ENCODE peak calls at places on chromosomes 6 and 20, in four cellular contexts. One of them, this sample, is unnamed.

GRCh38 chr20:35630636-35631035 is 15.0 kb downstream of the SPAG4 start:
- DNase-seq in ascending aorta: no peak
- DNase-seq in heart right ventricle: no peak
- DNase-seq in SJSA1: no peak
- DNase-seq in this sample: no peak

GRCh38 chr6:7268362-7269310 is 44.4 kb downstream of the SSR1 start:
- DNase-seq in ascending aorta: no peak
- DNase-seq in heart right ventricle: no peak
- DNase-seq in SJSA1: no peak
- DNase-seq in this sample: no peak

GRCh38 chr6:144330588-144330987 is 45.5 kb downstream of the UTRN start:
- DNase-seq in ascending aorta: no peak
- DNase-seq in heart right ventricle: no peak
- DNase-seq in SJSA1: no peak
- DNase-seq in this sample: no peak

GRCh38 chr6:111087106-111087835 is at the start of gene SLC16A10:
- DNase-seq in ascending aorta: peak; percentile 87
- DNase-seq in heart right ventricle: peak; percentile 73
- DNase-seq in SJSA1: peak; percentile 39
- DNase-seq in this sample: no peak

GRCh38 chr6:135305684-135306083 is 124.6 kb downstream of the MYB start:
- DNase-seq in ascending aorta: no peak
- DNase-seq in heart right ventricle: no peak
- DNase-seq in SJSA1: no peak
- DNase-seq in this sample: no peak

GRCh38 chr20:52269327-52269726 is 77.7 kb upstream of the ZFP64 start:
- DNase-seq in ascending aorta: no peak
- DNase-seq in heart right ventricle: no peak
- DNase-seq in SJSA1: no peak
- DNase-seq in this sample: peak; percentile 88

GRCh38 chr6:42745083-42745637 is 743 bp downstream of the TBCC start:
- DNase-seq in ascending aorta: peak; percentile 64
- DNase-seq in heart right ventricle: peak; percentile 14
- DNase-seq in SJSA1: no peak
- DNase-seq in this sample: no peak

GRCh38 chr6:25181923-25182322 is 97.3 kb upstream of the CARMIL1 start:
- DNase-seq in ascending aorta: no peak
- DNase-seq in heart right ventricle: no peak
- DNase-seq in SJSA1: no peak
- DNase-seq in this sample: no peak

GRCh38 chr6:11601776-11602605 is 64.4 kb downstream of the TMEM170B start:
- DNase-seq in ascending aorta: no peak
- DNase-seq in heart right ventricle: no peak
- DNase-seq in SJSA1: peak; percentile 94
- DNase-seq in this sample: no peak

GRCh38 chr6:170129691-170130171 is 161.1 kb downstream of the DLL1 start:
- DNase-seq in ascending aorta: peak; percentile 63
- DNase-seq in heart right ventricle: peak; percentile 75
- DNase-seq in SJSA1: no peak
- DNase-seq in this sample: no peak

GRCh38 chr6:33144373-33144772 is 47.9 kb downstream of the COL11A2 start:
- DNase-seq in ascending aorta: no peak
- DNase-seq in heart right ventricle: no peak
- DNase-seq in SJSA1: no peak
- DNase-seq in this sample: no peak

GRCh38 chr20:46554850-46555249 is 4.4 kb upstream of the OCSTAMP start:
- DNase-seq in ascending aorta: no peak
- DNase-seq in heart right ventricle: no peak
- DNase-seq in SJSA1: no peak
- DNase-seq in this sample: no peak

GRCh38 chr6:401994-402640 is 10.6 kb downstream of the IRF4 start:
- DNase-seq in ascending aorta: no peak
- DNase-seq in heart right ventricle: no peak
- DNase-seq in SJSA1: no peak
- DNase-seq in this sample: no peak

GRCh38 chr6:402901-403658 is 11.5 kb downstream of the IRF4 start:
- DNase-seq in ascending aorta: no peak
- DNase-seq in heart right ventricle: no peak
- DNase-seq in SJSA1: no peak
- DNase-seq in this sample: no peak

GRCh38 chr6:404685-405423 is 13.3 kb downstream of the IRF4 start:
- DNase-seq in ascending aorta: no peak
- DNase-seq in heart right ventricle: no peak
- DNase-seq in SJSA1: no peak
- DNase-seq in this sample: no peak

GRCh38 chr6:401239-401993 is 9.9 kb downstream of the IRF4 start:
- DNase-seq in ascending aorta: no peak
- DNase-seq in heart right ventricle: no peak
- DNase-seq in SJSA1: no peak
- DNase-seq in this sample: no peak

DNA sequence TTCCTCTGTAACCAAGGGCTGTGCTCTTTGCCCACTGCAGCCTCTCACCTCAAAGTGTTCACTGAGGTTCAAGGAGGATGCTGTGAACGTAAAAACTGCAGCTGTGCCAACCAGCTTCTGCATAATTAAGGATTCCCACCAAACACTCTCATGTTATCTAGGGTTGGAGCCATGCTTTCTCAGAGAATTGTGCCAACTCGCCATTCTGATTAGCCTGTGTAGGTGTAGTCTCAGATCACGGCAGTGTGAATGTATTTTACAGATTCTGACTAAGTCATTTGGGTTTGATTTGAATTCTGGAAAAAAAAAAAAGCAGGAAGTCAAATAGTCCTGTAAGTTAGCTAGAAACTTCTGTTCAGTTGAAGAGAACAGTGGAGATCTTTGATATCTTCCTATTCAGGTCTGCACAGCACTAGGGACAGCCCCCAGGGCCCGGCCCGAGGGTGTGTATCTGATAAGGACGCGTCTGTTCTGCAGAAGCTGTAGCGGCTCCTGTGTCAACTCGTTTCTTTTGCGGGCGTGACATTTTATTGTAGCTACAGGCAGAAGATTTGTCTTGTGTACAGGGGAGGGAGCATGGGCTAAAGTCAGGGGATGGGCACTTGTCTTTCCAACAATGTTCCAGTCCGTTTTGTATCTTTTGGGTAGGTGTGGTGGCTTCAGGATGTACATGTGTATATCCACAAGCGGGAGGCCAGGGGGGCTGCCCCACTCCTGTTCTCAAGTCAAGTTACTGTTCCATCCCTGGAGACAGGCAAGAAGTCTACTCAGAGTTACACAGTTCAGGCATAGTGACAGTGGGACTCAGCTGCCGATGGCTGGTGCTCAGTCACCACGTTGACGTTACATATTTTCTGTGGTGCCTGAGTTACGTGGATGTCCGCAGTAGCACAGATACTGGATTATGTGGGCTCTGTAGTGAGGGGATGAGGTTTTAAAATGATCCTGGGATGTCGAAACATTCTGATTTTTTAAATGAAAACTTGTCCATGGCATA is 12.4 kb downstream of the IRF4 start:
- DNase-seq in ascending aorta: no peak
- DNase-seq in heart right ventricle: no peak
- DNase-seq in SJSA1: no peak
- DNase-seq in this sample: no peak
- H3K4me3 ChIP-seq in ascending aorta: no peak overlapping the region
- H3K4me3 ChIP-seq in heart right ventricle: no peak overlapping the region
- H3K4me3 ChIP-seq in SJSA1: no peak overlapping the region
- H3K4me3 ChIP-seq in this sample: no peak overlapping the region

GRCh38 chr6:129369737-129370136 is 340.2 kb downstream of the ARHGAP18 start:
- DNase-seq in ascending aorta: no peak
- DNase-seq in heart right ventricle: no peak
- DNase-seq in SJSA1: no peak
- DNase-seq in this sample: no peak
- H3K4me3 ChIP-seq in ascending aorta: no peak overlapping the region
- H3K4me3 ChIP-seq in heart right ventricle: no peak overlapping the region
- H3K4me3 ChIP-seq in SJSA1: no peak overlapping the region
- H3K4me3 ChIP-seq in this sample: no peak overlapping the region

GRCh38 chr20:41047279-41047974 is 18.8 kb downstream of the TOP1 start:
- DNase-seq in ascending aorta: no peak
- DNase-seq in heart right ventricle: no peak
- DNase-seq in SJSA1: no peak
- DNase-seq in this sample: no peak
- H3K4me3 ChIP-seq in ascending aorta: peak overlapping the region; percentile 16
- H3K4me3 ChIP-seq in heart right ventricle: peak overlapping the region; percentile 2
- H3K4me3 ChIP-seq in SJSA1: no peak overlapping the region
- H3K4me3 ChIP-seq in this sample: no peak overlapping the region

DNA sequence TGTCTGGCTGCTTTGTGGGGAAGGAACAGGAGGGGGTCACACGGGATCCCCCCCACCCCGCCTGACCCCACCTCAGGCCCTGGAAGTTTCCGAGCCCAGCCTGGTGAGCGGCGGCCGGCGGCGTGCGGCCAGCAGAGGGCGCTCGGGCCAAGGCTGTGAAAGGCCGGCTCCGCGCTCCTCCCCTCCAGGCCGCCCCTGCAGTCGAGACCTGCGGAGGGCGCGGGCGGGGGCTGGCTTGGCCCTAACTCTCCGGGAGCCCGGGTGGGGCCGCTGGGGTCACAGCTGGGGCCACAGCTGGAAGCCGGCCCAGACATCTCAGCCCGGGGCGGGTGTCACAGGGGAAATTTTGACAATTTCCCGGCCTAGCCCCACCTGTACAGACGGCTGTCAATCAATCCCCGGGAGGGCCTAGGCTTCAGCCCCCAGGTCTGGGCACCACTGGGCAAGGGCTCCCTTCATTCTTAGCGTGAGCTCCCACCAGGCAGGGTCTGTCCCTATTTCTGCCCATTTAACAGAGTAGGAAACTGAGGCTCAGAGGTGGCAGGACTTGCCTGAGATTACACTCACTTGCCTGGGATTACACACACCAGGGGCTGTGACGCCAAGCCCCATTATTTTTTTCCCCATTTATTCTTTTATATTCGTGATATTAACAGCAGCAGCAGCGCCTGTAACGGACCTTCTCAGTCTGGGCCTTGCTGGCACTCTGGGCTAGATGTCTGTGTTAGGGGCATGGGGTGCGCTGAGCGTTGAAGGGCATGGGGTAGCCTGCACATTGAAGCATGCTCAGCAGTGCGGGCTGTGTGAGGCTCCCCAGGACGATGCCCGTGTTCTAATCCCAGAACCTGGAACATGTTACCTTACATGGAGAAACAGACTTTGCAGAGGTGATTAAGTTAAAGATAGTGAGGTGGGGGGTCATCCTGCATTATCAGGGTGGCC is 23.0 kb downstream of the ZBP1 start:
- DNase-seq in ascending aorta: peak; percentile 82
- DNase-seq in heart right ventricle: peak; percentile 60
- DNase-seq in SJSA1: peak; percentile 52
- DNase-seq in this sample: no peak
- H3K4me3 ChIP-seq in ascending aorta: no peak overlapping the region
- H3K4me3 ChIP-seq in heart right ventricle: no peak overlapping the region
- H3K4me3 ChIP-seq in SJSA1: no peak overlapping the region
- H3K4me3 ChIP-seq in this sample: no peak overlapping the region

DNA sequence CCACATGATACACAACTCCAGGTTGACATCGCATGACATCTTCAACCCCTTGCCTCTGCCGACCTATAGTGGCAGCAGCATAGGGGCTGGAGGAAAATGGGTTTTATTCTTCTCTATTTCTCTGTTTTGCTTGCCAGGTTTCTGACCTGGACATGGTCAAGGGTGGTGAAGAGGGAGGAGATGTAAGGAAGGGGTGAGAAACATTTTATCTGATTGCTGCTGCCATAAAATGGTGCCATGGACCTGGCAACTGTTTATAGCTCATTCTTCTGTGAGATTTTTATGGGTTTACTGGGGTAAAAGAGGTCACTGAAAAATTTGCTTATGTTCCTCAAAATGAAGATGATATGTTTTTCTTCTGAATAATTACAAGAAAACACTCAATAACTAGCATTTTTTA is 266.7 kb upstream of the FOXQ1 start:
- DNase-seq in ascending aorta: no peak
- DNase-seq in heart right ventricle: no peak
- DNase-seq in SJSA1: no peak
- DNase-seq in this sample: no peak
- H3K4me3 ChIP-seq in ascending aorta: no peak overlapping the region
- H3K4me3 ChIP-seq in heart right ventricle: no peak overlapping the region
- H3K4me3 ChIP-seq in SJSA1: no peak overlapping the region
- H3K4me3 ChIP-seq in this sample: no peak overlapping the region

DNA sequence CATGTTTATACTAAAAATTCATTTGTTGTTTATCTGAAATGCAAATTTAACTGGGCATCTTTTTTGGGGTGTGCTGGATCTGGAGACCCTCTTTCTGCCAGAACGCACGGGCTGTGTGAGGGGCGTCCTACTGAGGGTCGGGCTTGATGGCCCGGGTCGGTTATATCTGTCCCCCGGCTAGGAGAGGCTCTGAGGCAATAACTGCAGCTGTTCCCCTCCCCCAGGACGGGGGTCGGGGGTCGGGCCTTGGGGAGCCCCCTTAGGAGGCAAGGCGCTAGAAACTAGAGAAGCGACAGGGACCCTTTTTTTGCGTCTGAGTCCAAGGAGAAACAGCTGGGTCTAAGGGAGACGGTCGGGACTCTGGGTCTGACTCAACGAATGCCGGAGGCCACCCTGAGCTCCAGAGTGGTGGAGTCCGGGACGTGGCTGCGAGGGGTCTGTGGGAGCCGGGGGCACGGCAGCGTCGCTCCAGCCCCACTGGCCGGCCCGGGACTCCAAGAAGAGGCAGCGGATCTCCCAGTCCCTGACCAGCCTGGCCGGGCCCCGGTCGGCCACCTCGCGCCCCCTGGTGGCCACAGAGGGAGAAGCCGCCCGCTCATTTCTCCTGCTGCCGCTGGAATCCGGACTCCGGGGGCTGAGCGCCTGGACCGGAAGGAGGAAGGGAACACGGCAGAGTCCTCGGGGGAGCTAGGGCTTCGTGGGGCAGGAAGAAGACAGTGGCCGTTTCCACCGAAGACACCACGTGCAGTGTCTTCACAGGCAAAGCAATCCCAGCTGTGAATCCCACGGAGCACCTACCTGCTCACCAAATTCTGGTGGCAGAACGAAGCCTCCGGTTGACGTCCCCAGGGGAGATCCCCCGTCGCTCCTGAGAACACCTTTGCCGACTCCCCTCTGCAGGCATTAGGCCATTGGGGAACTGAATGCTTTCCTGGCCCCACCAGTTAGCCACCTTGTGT is 24.0 kb upstream of the SCML4 start:
- DNase-seq in ascending aorta: peak; percentile 90
- DNase-seq in heart right ventricle: peak; percentile 80
- DNase-seq in SJSA1: peak; percentile 89
- DNase-seq in this sample: peak; percentile 40
- H3K4me3 ChIP-seq in ascending aorta: peak overlapping the region; percentile 48
- H3K4me3 ChIP-seq in heart right ventricle: peak overlapping the region; percentile 29
- H3K4me3 ChIP-seq in SJSA1: peak overlapping the region; percentile 26
- H3K4me3 ChIP-seq in this sample: peak overlapping the region; percentile 42